ENCODE peak calls at places on chromosomes 13 and 19, in seven cellular contexts. One of them, this sample, is unnamed.

GRCh38 chr13:51764184-51765141 is 39.5 kb downstream of the DHRS12 start:
- DNase-seq in IMR-90: peak; percentile 97
- DNase-seq in A549: peak; percentile 42
- DNase-seq in K562: no peak
- DNase-seq in H1: no peak
- DNase-seq in HepG2: peak; percentile 92
- DNase-seq in GM12878: peak; percentile 65
- DNase-seq in this sample: no peak

GRCh38 chr13:78102121-78102677 is 183.6 kb upstream of the EDNRB start:
- DNase-seq in IMR-90: peak; percentile 52
- DNase-seq in A549: peak; percentile 14
- DNase-seq in K562: no peak
- DNase-seq in H1: no peak
- DNase-seq in HepG2: no peak
- DNase-seq in GM12878: peak; percentile 5
- DNase-seq in this sample: no peak

GRCh38 chr13:114099191-114099590 is 33.2 kb downstream of the RASA3 start:
- DNase-seq in IMR-90: peak; percentile 93
- DNase-seq in A549: peak; percentile 76
- DNase-seq in K562: peak; percentile 64
- DNase-seq in H1: no peak
- DNase-seq in HepG2: peak; percentile 13
- DNase-seq in GM12878: no peak
- DNase-seq in this sample: peak; percentile 45

GRCh38 chr13:70585109-70585508 is 476.9 kb upstream of the KLHL1 start:
- DNase-seq in IMR-90: no peak
- DNase-seq in A549: no peak
- DNase-seq in K562: no peak
- DNase-seq in H1: no peak
- DNase-seq in HepG2: no peak
- DNase-seq in GM12878: no peak
- DNase-seq in this sample: no peak

GRCh38 chr13:95710313-95710712 is 33.4 kb downstream of the DNAJC3 start:
- DNase-seq in IMR-90: peak; percentile 84
- DNase-seq in A549: peak; percentile 32
- DNase-seq in K562: no peak
- DNase-seq in H1: no peak
- DNase-seq in HepG2: no peak
- DNase-seq in GM12878: no peak
- DNase-seq in this sample: no peak

GRCh38 chr19:12603714-12604113 is 6.9 kb downstream of the ZNF490 start:
- DNase-seq in IMR-90: peak; percentile 67
- DNase-seq in A549: no peak
- DNase-seq in K562: no peak
- DNase-seq in H1: no peak
- DNase-seq in HepG2: no peak
- DNase-seq in GM12878: peak; percentile 69
- DNase-seq in this sample: no peak

GRCh38 chr19:17097593-17098126 is 22.1 kb downstream of the MYO9B start:
- DNase-seq in IMR-90: peak; percentile 41
- DNase-seq in A549: peak; percentile 55
- DNase-seq in K562: peak; percentile 83
- DNase-seq in H1: no peak
- DNase-seq in HepG2: peak; percentile 86
- DNase-seq in GM12878: no peak
- DNase-seq in this sample: no peak

GRCh38 chr19:41702208-41702651 is 6.2 kb upstream of the CEACAM5 start:
- DNase-seq in IMR-90: peak; percentile 33
- DNase-seq in A549: peak; percentile 85
- DNase-seq in K562: no peak
- DNase-seq in H1: no peak
- DNase-seq in HepG2: no peak
- DNase-seq in GM12878: no peak
- DNase-seq in this sample: no peak

GRCh38 chr13:100533588-100534041 is 55.0 kb downstream of the GGACT start:
- DNase-seq in IMR-90: no peak
- DNase-seq in A549: no peak
- DNase-seq in K562: no peak
- DNase-seq in H1: no peak
- DNase-seq in HepG2: peak; percentile 31
- DNase-seq in GM12878: no peak
- DNase-seq in this sample: no peak

GRCh38 chr19:1865172-1866010 is 2.0 kb upstream of the KLF16 start:
- DNase-seq in IMR-90: no peak
- DNase-seq in A549: no peak
- DNase-seq in K562: no peak
- DNase-seq in H1: no peak
- DNase-seq in HepG2: no peak
- DNase-seq in GM12878: no peak
- DNase-seq in this sample: no peak

GRCh38 chr19:19752760-19753403 is 20.0 kb upstream of the ZNF14 start:
- DNase-seq in IMR-90: no peak
- DNase-seq in A549: no peak
- DNase-seq in K562: no peak
- DNase-seq in H1: no peak
- DNase-seq in HepG2: no peak
- DNase-seq in GM12878: no peak
- DNase-seq in this sample: no peak

DNA sequence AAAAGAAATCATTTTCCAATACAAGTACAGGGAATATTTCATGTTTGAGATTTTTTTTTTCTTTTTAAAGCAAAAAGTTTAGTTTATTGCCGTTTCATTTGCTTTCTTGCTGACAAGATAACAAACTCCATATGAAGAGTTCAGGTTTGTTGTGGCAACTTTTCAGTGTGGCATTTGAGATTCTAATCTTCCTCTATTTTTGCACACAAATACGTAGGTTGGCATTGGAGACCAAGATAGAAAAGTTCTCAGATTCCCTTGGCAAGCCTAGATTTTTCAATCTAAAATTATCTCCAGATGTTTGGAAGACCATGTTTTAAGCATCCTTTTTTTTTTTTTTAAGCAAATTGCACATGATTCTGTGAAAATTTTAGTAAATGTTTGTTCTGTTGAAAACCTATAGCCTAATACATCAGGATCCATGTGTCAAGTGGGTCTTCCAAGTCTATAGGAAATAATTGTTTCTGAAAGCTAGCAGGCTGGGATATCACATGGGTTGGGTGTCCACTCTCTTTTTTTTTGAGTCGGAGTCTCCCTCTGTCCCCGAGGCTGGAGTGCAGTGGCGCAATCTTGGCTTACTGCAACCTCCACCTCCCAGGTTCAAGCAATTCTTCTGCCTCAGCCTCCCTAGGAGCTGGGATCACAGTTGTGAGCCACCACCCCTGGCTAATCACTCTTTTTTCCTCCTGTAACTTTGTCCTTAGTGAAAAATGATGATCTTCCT is 2.6 kb downstream of the GARRE1 start:
- DNase-seq in IMR-90: no peak
- DNase-seq in A549: no peak
- DNase-seq in K562: no peak
- DNase-seq in H1: no peak
- DNase-seq in HepG2: no peak
- DNase-seq in GM12878: no peak
- DNase-seq in this sample: no peak
- TF ChIP-seq CEBPB in IMR-90: no peak
- TF ChIP-seq CEBPB in A549: peak; percentile 29
- TF ChIP-seq CEBPB in K562: peak; percentile 66
- TF ChIP-seq CEBPB in H1: no peak
- TF ChIP-seq CEBPB in HepG2: no peak
- TF ChIP-seq CEBPB in GM12878: no peak
- TF ChIP-seq CEBPB in this sample: no peak

DNA sequence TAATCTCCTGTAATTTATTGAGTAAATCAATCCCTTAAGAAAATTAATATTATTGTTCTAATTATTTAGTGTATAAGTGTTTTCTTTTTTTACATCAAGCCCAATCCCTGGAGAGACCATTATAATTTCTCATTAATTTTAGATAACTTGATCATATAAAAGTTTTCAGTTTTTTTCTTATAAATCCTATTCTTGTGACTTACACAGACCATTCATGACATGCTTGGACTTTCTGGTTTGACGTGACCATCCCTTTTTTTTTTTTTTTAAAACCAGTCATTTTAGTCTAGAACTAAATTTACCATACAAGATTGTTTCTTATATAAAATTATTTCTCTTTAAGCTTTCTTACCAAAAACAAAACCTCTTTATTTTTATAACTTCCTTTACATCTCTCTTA is 5.4 kb upstream of the MTRF1 start:
- DNase-seq in IMR-90: peak; percentile 28
- DNase-seq in A549: peak; percentile 56
- DNase-seq in K562: peak; percentile 20
- DNase-seq in H1: no peak
- DNase-seq in HepG2: no peak
- DNase-seq in GM12878: no peak
- DNase-seq in this sample: peak; percentile 53
- TF ChIP-seq CEBPB in IMR-90: no peak
- TF ChIP-seq CEBPB in A549: no peak
- TF ChIP-seq CEBPB in K562: no peak
- TF ChIP-seq CEBPB in H1: no peak
- TF ChIP-seq CEBPB in HepG2: no peak
- TF ChIP-seq CEBPB in GM12878: no peak
- TF ChIP-seq CEBPB in this sample: no peak

DNA sequence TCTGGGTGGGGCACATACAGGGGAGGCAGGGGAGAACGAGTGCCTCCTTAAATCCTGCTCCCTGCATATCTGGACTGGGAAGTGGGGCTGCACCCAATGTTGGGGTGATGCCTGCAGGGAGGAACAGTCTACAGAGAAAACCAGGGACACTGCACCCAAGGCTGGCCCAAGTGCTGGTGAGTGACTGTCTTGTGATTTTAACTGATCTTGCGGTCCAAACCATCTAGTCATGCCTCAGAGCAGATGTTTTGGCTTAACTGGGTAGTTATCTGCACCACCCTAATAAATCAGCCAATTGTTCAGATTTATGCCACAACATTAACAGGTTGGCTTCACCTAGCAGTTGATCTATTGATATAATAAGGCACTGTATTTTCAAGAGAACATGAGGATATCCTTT is 219.2 kb upstream of the IRS2 start:
- DNase-seq in IMR-90: no peak
- DNase-seq in A549: no peak
- DNase-seq in K562: no peak
- DNase-seq in H1: no peak
- DNase-seq in HepG2: no peak
- DNase-seq in GM12878: no peak
- DNase-seq in this sample: no peak
- TF ChIP-seq CEBPB in IMR-90: no peak
- TF ChIP-seq CEBPB in A549: no peak
- TF ChIP-seq CEBPB in K562: no peak
- TF ChIP-seq CEBPB in H1: no peak
- TF ChIP-seq CEBPB in HepG2: no peak
- TF ChIP-seq CEBPB in GM12878: no peak
- TF ChIP-seq CEBPB in this sample: no peak

DNA sequence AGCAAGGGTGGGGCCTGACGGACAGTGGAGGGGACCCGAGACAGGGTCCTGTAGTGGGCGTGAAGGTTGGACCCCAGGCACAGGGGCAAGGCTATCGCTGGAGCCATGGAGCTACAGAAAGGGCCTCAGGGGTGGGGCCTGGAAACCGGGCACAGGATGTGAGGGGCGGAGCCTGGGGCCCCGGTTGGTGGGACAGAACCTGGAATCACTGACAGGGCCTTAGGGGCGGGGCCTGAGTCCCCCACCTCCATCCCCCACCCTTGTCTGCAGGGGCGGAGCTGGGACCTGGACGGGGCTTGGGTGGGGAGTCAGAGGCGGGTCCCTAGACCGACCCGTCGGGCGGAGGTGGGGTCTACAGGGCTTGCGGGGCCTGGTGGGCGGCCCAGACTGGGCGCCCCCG is 26.0 kb downstream of the DCAF15 start:
- DNase-seq in IMR-90: no peak
- DNase-seq in A549: no peak
- DNase-seq in K562: peak; percentile 39
- DNase-seq in H1: peak; percentile 94
- DNase-seq in HepG2: no peak
- DNase-seq in GM12878: no peak
- DNase-seq in this sample: no peak
- TF ChIP-seq CEBPB in IMR-90: no peak
- TF ChIP-seq CEBPB in A549: no peak
- TF ChIP-seq CEBPB in K562: no peak
- TF ChIP-seq CEBPB in H1: no peak
- TF ChIP-seq CEBPB in HepG2: no peak
- TF ChIP-seq CEBPB in GM12878: no peak
- TF ChIP-seq CEBPB in this sample: no peak

GRCh38 chr19:3059653-3060052 is 2.6 kb downstream of the TLE5 start:
- DNase-seq in IMR-90: no peak
- DNase-seq in A549: no peak
- DNase-seq in K562: no peak
- DNase-seq in H1: no peak
- DNase-seq in HepG2: no peak
- DNase-seq in GM12878: no peak
- DNase-seq in this sample: no peak

GRCh38 chr19:3060852-3061182 is 1.5 kb downstream of the TLE5 start:
- DNase-seq in IMR-90: no peak
- DNase-seq in A549: no peak
- DNase-seq in K562: no peak
- DNase-seq in H1: no peak
- DNase-seq in HepG2: no peak
- DNase-seq in GM12878: no peak
- DNase-seq in this sample: no peak

GRCh38 chr19:3062165-3063105 is at the start of gene TLE5:
- DNase-seq in IMR-90: no peak
- DNase-seq in A549: no peak
- DNase-seq in K562: peak; percentile 74
- DNase-seq in H1: no peak
- DNase-seq in HepG2: peak; percentile 43
- DNase-seq in GM12878: no peak
- DNase-seq in this sample: no peak

GRCh38 chr19:3064011-3064330 is 1.7 kb upstream of the TLE5 start:
- DNase-seq in IMR-90: no peak
- DNase-seq in A549: no peak
- DNase-seq in K562: no peak
- DNase-seq in H1: no peak
- DNase-seq in HepG2: no peak
- DNase-seq in GM12878: no peak
- DNase-seq in this sample: no peak

GRCh38 chr19:3061214-3062161 is 807 bp downstream of the TLE5 start:
- DNase-seq in IMR-90: peak; percentile 17
- DNase-seq in A549: no peak
- DNase-seq in K562: peak; percentile 79
- DNase-seq in H1: no peak
- DNase-seq in HepG2: no peak
- DNase-seq in GM12878: no peak
- DNase-seq in this sample: no peak
- TF ChIP-seq CEBPB in IMR-90: no peak
- TF ChIP-seq CEBPB in A549: no peak
- TF ChIP-seq CEBPB in K562: no peak
- TF ChIP-seq CEBPB in H1: no peak
- TF ChIP-seq CEBPB in HepG2: no peak
- TF ChIP-seq CEBPB in GM12878: no peak
- TF ChIP-seq CEBPB in this sample: no peak